ENCODE peak calls at places on chromosomes 1 and 21, in four cellular contexts. G is SK-N-SH, P is GM12878, C is HepG2. M is an unnamed sample.

GRCh38 chr1:218996362-218996761 is 177.3 kb upstream of the LYPLAL1 start:
- DNase-seq in P (no peak), C (no peak), G (no peak), M (no peak)

GRCh38 chr1:180482425-180483275 is 19.7 kb downstream of the ACBD6 start:
- DNase-seq in C (peak; percentile 51), G (peak; percentile 37), P (no peak), M (peak; percentile 62)

GRCh38 chr1:91201699-91202098 is 179.9 kb upstream of the ZNF644 start:
- DNase-seq in G (no peak), C (no peak), P (no peak), M (no peak)

GRCh38 chr1:215475719-215476525 is 91.2 kb upstream of the KCTD3 start:
- DNase-seq in P (no peak), C (no peak), G (no peak), M (no peak)

GRCh38 chr21:40736145-40736544 is 110.8 kb downstream of the DSCAM start:
- DNase-seq in P (no peak), G (no peak), C (no peak), M (no peak)

GRCh38 chr1:32755810-32756159 is 53.2 kb upstream of the SYNC start:
- DNase-seq in P (no peak), G (no peak), C (no peak), M (no peak)

GRCh38 chr1:41313661-41314131 is 47.5 kb upstream of the FOXO6 start:
- DNase-seq in C (peak; percentile 24), P (no peak), G (peak; percentile 47), M (peak; percentile 20)

GRCh38 chr1:159005676-159006075 is 4.0 kb upstream of the IFI16 start:
- DNase-seq in P (no peak), G (no peak), C (no peak), M (no peak)

GRCh38 chr1:87084247-87084836 is 169.9 kb downstream of the HS2ST1 start:
- DNase-seq in P (no peak), C (peak; percentile 4), G (peak; percentile 10), M (peak; percentile 20)

GRCh38 chr1:67746299-67746698 is 61.3 kb downstream of the GADD45A start:
- DNase-seq in P (no peak), C (no peak), G (no peak), M (no peak)

GRCh38 chr1:21434394-21434793 is 5.5 kb upstream of the NBPF3 start:
- DNase-seq in C (no peak), P (no peak), G (no peak), M (no peak)

GRCh38 chr1:206637605-206638004 is 2.3 kb downstream of the DYRK3 start:
- DNase-seq in C (no peak), P (no peak), G (no peak), M (no peak)

DNA sequence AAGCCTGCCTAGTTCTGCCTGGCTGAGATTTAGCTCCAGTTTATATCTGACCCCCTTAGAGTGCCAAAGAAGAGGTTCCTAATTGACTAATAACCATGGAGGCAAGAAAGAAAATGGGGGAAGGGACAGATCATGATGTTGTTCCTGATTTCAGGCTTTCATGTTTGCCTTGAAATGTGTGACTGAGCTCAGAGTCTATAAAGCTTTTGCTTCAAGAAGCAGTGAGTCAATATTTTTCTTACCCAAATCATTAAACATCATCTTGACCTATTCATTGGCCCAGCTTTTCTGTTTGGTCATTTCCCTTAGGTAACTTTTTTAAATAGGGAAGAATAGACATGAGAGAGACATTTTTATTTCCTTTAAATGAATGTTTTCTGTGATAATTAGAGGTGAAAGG is 55.9 kb downstream of the HHAT start:
- DNase-seq in G (no peak), C (no peak), P (no peak), M (no peak)
- TF ChIP-seq RFX5 in G (no peak), C (no peak), P (no peak), M (no peak)

GRCh38 chr1:1213153-1213918 is 617 bp downstream of the TNFRSF4 start:
- DNase-seq in P (no peak), C (no peak), G (peak; percentile 36), M (no peak)

GRCh38 chr1:1213919-1214599 is at the start of gene TNFRSF4:
- DNase-seq in G (no peak), C (no peak), P (no peak), M (no peak)

GRCh38 chr1:1211541-1212511 is 2.1 kb downstream of the TNFRSF4 start:
- DNase-seq in G (peak; percentile 42), P (no peak), C (no peak), M (no peak)

GRCh38 chr1:1210726-1211540 is 3.0 kb downstream of the TNFRSF4 start:
- DNase-seq in C (no peak), G (peak; percentile 32), P (no peak), M (no peak)

GRCh38 chr1:1212780-1213152 is 1.2 kb downstream of the TNFRSF4 start:
- DNase-seq in C (no peak), G (peak; percentile 43), P (no peak), M (no peak)
- TF ChIP-seq PBX3 in C (no peak), G (no peak), P (no peak), M (no peak)

GRCh38 chr1:12674358-12674757 is 30.5 kb downstream of the AADACL4 start:
- DNase-seq in G (no peak), C (no peak), P (no peak), M (no peak)

GRCh38 chr1:12666141-12666735 is 22.4 kb downstream of the AADACL4 start:
- DNase-seq in G (no peak), P (no peak), C (no peak), M (no peak)

GRCh38 chr1:12665511-12665910 is 21.6 kb downstream of the AADACL4 start:
- DNase-seq in G (no peak), C (no peak), P (no peak), M (no peak)

GRCh38 chr1:12669529-12670068 is 25.7 kb downstream of the AADACL4 start:
- DNase-seq in C (no peak), P (no peak), G (no peak), M (no peak)
- TF ChIP-seq RFX5 in C (no peak), P (no peak), G (no peak), M (no peak)

GRCh38 chr1:26278303-26278702 is 1.6 kb upstream of the SH3BGRL3 start:
- DNase-seq in P (no peak), C (no peak), G (no peak), M (no peak)

GRCh38 chr1:26277719-26278118 is 2.2 kb upstream of the SH3BGRL3 start:
- DNase-seq in G (no peak), C (no peak), P (no peak), M (no peak)

GRCh38 chr1:26276432-26276838 is 3.5 kb upstream of the SH3BGRL3 start:
- DNase-seq in G (no peak), P (no peak), C (peak; percentile 11), M (no peak)

GRCh38 chr1:26275580-26276431 is 4.1 kb upstream of the SH3BGRL3 start:
- DNase-seq in P (no peak), G (peak; percentile 76), C (peak; percentile 59), M (peak; percentile 85)

GRCh38 chr1:26277261-26277661 is 2.6 kb upstream of the SH3BGRL3 start:
- DNase-seq in G (no peak), C (no peak), P (no peak), M (no peak)
- TF ChIP-seq PBX3 in G (no peak), C (no peak), P (no peak), M (no peak)

GRCh38 chr21:45227735-45228134 is 60.0 kb downstream of the POFUT2 start:
- DNase-seq in C (no peak), G (peak; percentile 51), P (no peak), M (no peak)
- TF ChIP-seq RFX5 in C (no peak), G (no peak), P (no peak), M (no peak)

DNA sequence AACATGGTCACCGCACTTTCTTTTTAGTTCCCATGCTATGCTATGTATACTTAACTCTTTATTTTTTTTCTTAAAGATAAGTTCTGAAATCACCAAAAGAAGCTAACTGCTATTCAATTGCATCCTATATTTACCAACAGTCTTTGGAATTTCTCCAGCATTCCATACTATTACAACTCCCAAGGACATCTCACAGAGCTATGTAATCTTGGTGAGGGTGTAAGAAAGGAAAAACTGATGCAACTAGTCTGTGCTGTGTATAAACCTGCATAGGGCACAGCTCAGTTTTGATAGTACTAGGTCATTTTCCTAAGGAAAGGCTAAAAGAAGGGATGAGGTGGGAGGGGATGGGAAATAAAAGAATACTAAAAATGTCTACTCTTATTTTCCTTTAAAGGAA is 78.0 kb downstream of the PTPN14 start:
- DNase-seq in G (no peak), C (peak; percentile 15), P (no peak), M (peak; percentile 41)
- TF ChIP-seq PBX3 in G (no peak), C (no peak), P (no peak), M (no peak)

M was measured in A549.